ENCODE peak calls at places on chromosomes 5 and 9, in eight cellular contexts. X is stomach, J is gastrocnemius medialis, V is A549, W is Peyer's patch, Q is HepG2, F is transverse colon, C is heart left ventricle. T is an unnamed sample.

GRCh38 chr9:106869028-106869427 is 6.1 kb downstream of the ZNF462 start:
- DNase-seq in X (no peak), C (no peak), W (no peak), V (no peak), Q (no peak), J (no peak), F (no peak), T (no peak)

GRCh38 chr5:83125560-83125959 is 48.2 kb downstream of the XRCC4 start:
- DNase-seq in Q (peak), C (no peak), W (no peak), X (no peak), V (peak), J (no peak), F (no peak), T (no peak)

GRCh38 chr9:6899274-6899673 is 141.5 kb downstream of the KDM4C start:
- DNase-seq in J (no peak), V (no peak), X (no peak), F (no peak), W (no peak), Q (peak), C (no peak), T (peak)

GRCh38 chr9:113953541-113953940 is 77.4 kb downstream of the ZNF618 start:
- DNase-seq in W (no peak), V (no peak), Q (no peak), F (no peak), X (no peak), C (no peak), J (no peak), T (no peak)

GRCh38 chr9:95773061-95773433 is 102.4 kb upstream of the ERCC6L2 start:
- DNase-seq in V (no peak), X (no peak), J (no peak), F (no peak), C (no peak), W (no peak), Q (no peak), T (no peak)

GRCh38 chr5:173645437-173645807 is 29.0 kb upstream of the BOD1 start:
- DNase-seq in F (no peak), W (no peak), X (no peak), J (no peak), Q (peak), V (no peak), C (no peak), T (no peak)

GRCh38 chr5:73908846-73909245 is 282.9 kb downstream of the ARHGEF28 start:
- DNase-seq in V (no peak), W (no peak), Q (no peak), F (no peak), C (no peak), J (no peak), X (no peak), T (no peak)

GRCh38 chr5:93894471-93895354 is 153.3 kb upstream of the POU5F2 start:
- DNase-seq in W (no peak), F (no peak), V (peak), C (no peak), X (no peak), Q (no peak), J (no peak), T (no peak)

GRCh38 chr5:35857004-35857345 is 284 bp downstream of the IL7R start:
- DNase-seq in W (no peak), X (no peak), J (no peak), F (no peak), V (no peak), Q (no peak), C (no peak), T (no peak)

GRCh38 chr5:57302164-57302563 is 128.3 kb downstream of the GPBP1 start:
- DNase-seq in Q (peak), X (peak), J (no peak), F (peak), V (peak), W (no peak), C (no peak), T (peak)

GRCh38 chr9:122124048-122124447 is 30.9 kb upstream of the TTLL11 start:
- DNase-seq in J (no peak), C (no peak), X (no peak), W (no peak), Q (no peak), V (no peak), F (no peak), T (no peak)

GRCh38 chr9:122124528-122124927 is 31.4 kb upstream of the TTLL11 start:
- DNase-seq in F (no peak), X (no peak), Q (no peak), W (no peak), V (no peak), J (no peak), C (no peak), T (no peak)

GRCh38 chr9:122126340-122127333 is 32.9 kb downstream of the NDUFA8 start:
- DNase-seq in W (no peak), X (no peak), Q (peak), F (no peak), C (no peak), J (no peak), V (no peak), T (peak)

GRCh38 chr9:122125891-122126331 is 32.8 kb upstream of the TTLL11 start:
- DNase-seq in X (no peak), F (no peak), Q (peak), W (no peak), V (peak), C (no peak), J (no peak), T (no peak)

DNA sequence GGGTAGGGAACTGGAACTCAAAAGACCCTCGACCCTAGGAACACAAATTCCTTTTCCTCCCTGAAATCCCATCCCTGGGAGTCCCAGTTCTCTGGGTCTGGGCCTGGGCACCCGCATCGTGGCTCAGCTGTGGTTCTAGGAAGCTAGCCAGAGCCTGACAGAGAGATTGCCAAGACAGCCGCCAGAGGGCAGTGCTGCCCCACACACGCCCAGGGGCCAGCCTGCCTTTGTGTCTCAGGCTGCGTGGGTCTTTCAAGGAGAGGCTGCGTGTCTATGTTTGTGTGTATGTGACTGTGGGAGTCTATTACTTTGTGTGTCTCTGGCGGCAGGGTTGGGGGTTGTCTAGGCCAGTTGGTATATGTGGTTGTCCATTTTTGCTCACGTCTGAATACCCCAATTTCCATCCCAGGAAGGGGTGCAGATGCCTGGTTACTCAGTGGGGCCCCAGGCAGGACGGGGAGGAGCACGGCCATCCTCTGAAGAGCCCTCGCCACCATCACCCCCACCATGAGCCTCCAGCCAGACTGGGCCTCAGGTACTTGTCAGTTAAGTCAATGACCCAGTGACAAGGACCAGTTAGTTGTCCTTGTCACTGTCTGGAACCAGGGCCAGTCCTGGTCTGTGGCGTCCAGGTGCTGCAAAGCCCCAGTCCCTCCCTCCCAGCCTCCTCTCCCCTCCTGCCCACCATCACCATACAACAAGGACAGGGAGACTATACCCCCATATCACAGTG is 32.2 kb upstream of the TTLL11 start:
- DNase-seq in W (peak), V (peak), Q (peak), C (peak), F (peak), X (peak), J (peak), T (peak)
- TF ChIP-seq POLR2A in W (no peak), V (no peak), Q (no peak), C (no peak), F (no peak), X (no peak), J (no peak), T (no peak)

GRCh38 chr9:129139993-129140396 is 28.8 kb downstream of the PTPA start:
- DNase-seq in V (peak), J (peak), X (peak), W (peak), Q (peak), F (peak), C (peak), T (peak)
- TF ChIP-seq POLR2A in V (peak), J (peak), X (peak), W (no peak), Q (peak), F (peak), C (peak), T (no peak)

DNA sequence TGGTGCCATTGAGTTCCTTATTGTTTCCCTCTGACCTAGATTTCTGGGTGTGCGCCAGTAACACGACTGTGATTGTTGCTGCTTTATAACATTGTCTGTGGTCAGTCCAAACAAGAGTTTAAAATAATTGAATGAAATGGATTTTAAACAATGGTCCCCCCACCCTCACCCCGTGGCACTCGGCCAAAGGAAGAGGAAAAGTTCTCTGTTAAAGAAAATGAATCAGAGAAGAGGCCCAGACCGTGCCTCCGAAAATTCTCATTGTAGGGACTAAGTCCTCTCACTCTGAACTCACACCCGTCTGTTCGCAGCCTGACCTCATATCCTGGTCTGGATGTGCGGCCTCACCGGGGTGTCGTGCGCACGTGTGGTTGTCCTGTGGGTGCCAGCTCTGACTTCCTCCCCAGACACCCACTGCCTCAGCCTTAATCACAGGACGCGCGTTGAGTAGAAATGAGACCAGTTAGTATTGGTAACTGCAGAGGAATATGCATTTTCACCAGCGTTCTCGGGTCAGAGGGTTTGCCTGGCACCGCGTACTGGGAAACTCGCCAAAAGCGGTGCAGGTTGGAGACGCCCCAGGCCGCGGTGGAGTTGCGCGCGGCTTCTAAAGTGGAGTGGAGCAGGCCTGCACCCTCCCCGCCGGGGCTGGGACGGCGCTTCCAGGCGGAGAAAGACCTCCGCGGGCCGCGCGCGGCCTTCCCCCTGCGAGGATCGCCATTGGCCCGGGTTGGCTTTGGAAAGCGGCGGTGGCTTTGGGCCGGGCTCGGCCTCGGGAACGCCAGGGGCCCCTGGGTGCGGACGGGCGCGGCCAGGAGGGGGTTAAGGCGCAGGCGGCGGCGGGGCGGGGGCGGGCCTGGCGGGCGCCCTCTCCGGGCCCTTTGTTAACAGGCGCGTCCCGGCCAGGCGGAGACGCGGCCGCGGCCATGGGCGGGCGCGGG is at the start of gene ABL1:
- DNase-seq in W (peak), J (peak), Q (peak), X (peak), C (peak), V (peak), F (peak), T (peak)
- TF ChIP-seq POLR2A in W (no peak), J (no peak), Q (peak), X (no peak), C (peak), V (peak), F (peak), T (peak)

GRCh38 chr5:109691248-109691574 is 1.5 kb downstream of the MAN2A1 start:
- DNase-seq in W (no peak), C (no peak), F (no peak), J (no peak), X (no peak), Q (no peak), V (no peak), T (no peak)

GRCh38 chr5:109690456-109691247 is 925 bp downstream of the MAN2A1 start:
- DNase-seq in J (peak), C (peak), F (peak), X (peak), V (peak), W (peak), Q (peak), T (peak)

GRCh38 chr5:109688999-109689739 is 558 bp upstream of the MAN2A1 start:
- DNase-seq in C (peak), X (peak), V (peak), J (peak), W (peak), Q (peak), F (peak), T (peak)

GRCh38 chr5:109688647-109688998 is 1.1 kb upstream of the MAN2A1 start:
- DNase-seq in V (no peak), W (peak), C (no peak), X (no peak), Q (peak), J (no peak), F (peak), T (peak)

GRCh38 chr5:109689740-109690455 is at the start of gene MAN2A1:
- DNase-seq in X (peak), F (peak), W (peak), C (peak), Q (peak), J (peak), V (peak), T (peak)
- TF ChIP-seq POLR2A in X (no peak), F (peak), W (peak), C (no peak), Q (no peak), J (no peak), V (no peak), T (peak)

GRCh38 chr5:80216096-80216495 is 39.8 kb downstream of the SERINC5 start:
- DNase-seq in J (no peak), F (no peak), W (no peak), X (no peak), C (no peak), V (no peak), Q (no peak), T (no peak)

GRCh38 chr5:80219381-80219780 is 36.5 kb downstream of the SERINC5 start:
- DNase-seq in X (peak), W (no peak), Q (no peak), F (no peak), J (no peak), C (no peak), V (no peak), T (no peak)

GRCh38 chr5:80215523-80215922 is 40.3 kb downstream of the SERINC5 start:
- DNase-seq in J (no peak), F (no peak), C (no peak), Q (peak), X (no peak), V (no peak), W (no peak), T (no peak)

GRCh38 chr5:80217667-80218066 is 38.2 kb downstream of the SERINC5 start:
- DNase-seq in F (no peak), X (no peak), C (no peak), V (no peak), W (no peak), J (no peak), Q (no peak), T (no peak)

GRCh38 chr5:80216753-80217596 is 38.9 kb downstream of the SERINC5 start:
- DNase-seq in Q (no peak), F (no peak), W (no peak), V (no peak), C (peak), J (peak), X (peak), T (peak)
- TF ChIP-seq POLR2A in Q (no peak), F (no peak), W (no peak), V (no peak), C (no peak), J (no peak), X (no peak), T (peak)

T was measured in erythroblast.